ENCODE peak calls at places on chromosome 1, in five cellular contexts. O is IMR-90, P is K562, E is GM12878, I is HepG2. Z is an unnamed sample.

GRCh38 chr1:16978589-16979474 is 1.6 kb downstream of the MFAP2 start:
- DNase-seq in O (peak; percentile 86), P (no peak), E (no peak), I (no peak), Z (peak; percentile 96)

GRCh38 chr1:239616686-239617085 is 230.3 kb downstream of the CHRM3 start:
- DNase-seq in O (no peak), P (no peak), E (no peak), I (no peak), Z (no peak)

GRCh38 chr1:242639104-242639503 is 114.6 kb upstream of the PLD5 start:
- DNase-seq in O (no peak), P (no peak), E (no peak), I (no peak), Z (no peak)

GRCh38 chr1:62398377-62398776 is 38.5 kb upstream of the USP1 start:
- DNase-seq in O (peak; percentile 71), P (no peak), E (no peak), I (no peak), Z (no peak)

GRCh38 chr1:63982201-63982600 is 208.4 kb downstream of the ROR1 start:
- DNase-seq in O (no peak), P (no peak), E (no peak), I (no peak), Z (no peak)

GRCh38 chr1:160045653-160046052 is 13.9 kb upstream of the PIGM start:
- DNase-seq in O (no peak), P (no peak), E (no peak), I (peak; percentile 91), Z (no peak)

GRCh38 chr1:205582471-205583291 is 49.1 kb downstream of the ELK4 start:
- DNase-seq in O (no peak), P (no peak), E (no peak), I (no peak), Z (peak; percentile 78)

GRCh38 chr1:182485861-182486260 is 35.9 kb downstream of the RGSL1 start:
- DNase-seq in O (no peak), P (no peak), E (no peak), I (no peak), Z (no peak)

GRCh38 chr1:208129057-208129456 is 115.1 kb downstream of the PLXNA2 start:
- DNase-seq in O (no peak), P (no peak), E (no peak), I (no peak), Z (peak; percentile 51)

GRCh38 chr1:43039228-43040055 is 80.8 kb upstream of the SLC2A1 start:
- DNase-seq in O (no peak), P (no peak), E (no peak), I (peak; percentile 96), Z (no peak)

GRCh38 chr1:206826409-206826808 is 39.0 kb upstream of the IL20 start:
- DNase-seq in O (no peak), P (no peak), E (no peak), I (no peak), Z (no peak)

GRCh38 chr1:116494745-116495144 is 76.1 kb downstream of the CD58 start:
- DNase-seq in O (no peak), P (no peak), E (no peak), I (peak; percentile 58), Z (no peak)

GRCh38 chr1:218460367-218460766 is 115.2 kb downstream of the TGFB2 start:
- DNase-seq in O (peak; percentile 61), P (no peak), E (no peak), I (no peak), Z (peak; percentile 39)

GRCh38 chr1:5906966-5907365 is 85.3 kb downstream of the NPHP4 start:
- DNase-seq in O (no peak), P (no peak), E (no peak), I (no peak), Z (no peak)

GRCh38 chr1:223870617-223871574 is 25.1 kb upstream of the TP53BP2 start:
- DNase-seq in O (no peak), P (no peak), E (no peak), I (no peak), Z (no peak)

GRCh38 chr1:10152709-10153284 is 57.6 kb upstream of the KIF1B start:
- DNase-seq in O (peak; percentile 48), P (peak; percentile 49), E (no peak), I (no peak), Z (peak; percentile 63)

GRCh38 chr1:4054957-4055676 is 155.0 kb upstream of the C1orf174 start:
- DNase-seq in O (no peak), P (no peak), E (no peak), I (no peak), Z (peak; percentile 7)

GRCh38 chr1:58921342-58921741 is 137.5 kb upstream of the JUN start:
- DNase-seq in O (no peak), P (no peak), E (no peak), I (no peak), Z (no peak)

GRCh38 chr1:1038694-1039093 is 18.8 kb downstream of the AGRN start:
- DNase-seq in O (no peak), P (no peak), E (no peak), I (no peak), Z (no peak)

GRCh38 chr1:208238710-208239517 is 5.3 kb downstream of the PLXNA2 start:
- DNase-seq in O (peak; percentile 57), P (peak; percentile 72), E (no peak), I (no peak), Z (peak; percentile 74)

GRCh38 chr1:166432655-166433054 is 265.9 kb upstream of the FAM78B start:
- DNase-seq in O (no peak), P (no peak), E (no peak), I (no peak), Z (no peak)

GRCh38 chr1:21378705-21379494 is 61.0 kb upstream of the NBPF3 start:
- DNase-seq in O (no peak), P (no peak), E (no peak), I (no peak), Z (no peak)

GRCh38 chr1:186325239-186325638 is 49.8 kb downstream of the TPR start:
- DNase-seq in O (peak; percentile 29), P (peak; percentile 33), E (no peak), I (peak; percentile 4), Z (no peak)

GRCh38 chr1:27958513-27958912 is 1.3 kb upstream of the XKR8 start:
- DNase-seq in O (no peak), P (no peak), E (no peak), I (no peak), Z (no peak)

GRCh38 chr1:156920233-156921052 is at the start of gene LRRC71:
- DNase-seq in O (peak; percentile 64), P (peak; percentile 95), E (no peak), I (peak; percentile 59), Z (peak; percentile 75)

GRCh38 chr1:224880593-224881307 is 48.7 kb upstream of the DNAH14 start:
- DNase-seq in O (no peak), P (no peak), E (no peak), I (peak; percentile 13), Z (no peak)

GRCh38 chr1:85884372-85885035 is 176.3 kb upstream of the ZNHIT6 start:
- DNase-seq in O (peak; percentile 48), P (no peak), E (no peak), I (peak; percentile 14), Z (peak; percentile 16)

GRCh38 chr1:110787328-110788071 is 85.4 kb upstream of the CD53 start:
- DNase-seq in O (no peak), P (no peak), E (peak; percentile 76), I (no peak), Z (no peak)

DNA sequence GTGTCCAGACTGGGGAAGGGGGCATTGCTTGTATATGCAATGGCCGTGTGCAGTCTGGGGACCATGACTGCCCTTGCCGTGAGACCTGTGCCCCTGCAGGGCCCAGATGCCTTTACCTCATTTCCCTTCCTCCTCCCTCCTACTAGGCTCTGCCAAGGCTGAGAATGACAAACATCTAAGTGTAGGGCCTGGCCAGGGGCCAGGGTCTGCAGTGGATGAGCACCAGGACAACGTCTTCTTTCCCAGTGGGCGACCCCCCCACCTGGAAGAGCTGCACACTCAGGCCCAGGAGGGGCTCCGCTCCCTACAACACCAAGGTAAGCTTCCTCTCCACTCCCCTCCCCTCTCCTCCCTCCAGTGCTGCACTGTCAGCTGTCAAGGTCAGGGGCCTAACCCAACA is 49.5 kb downstream of the YARS1 start:
- DNase-seq in O (peak; percentile 31), P (no peak), E (no peak), I (no peak), Z (no peak)
- TF ChIP-seq MXI1 in O (no peak), P (no peak), E (no peak), I (no peak), Z (no peak)

GRCh38 chr1:11788549-11789053 is 17.2 kb downstream of the MTHFR start:
- DNase-seq in O (no peak), P (peak; percentile 7), E (no peak), I (no peak), Z (no peak)

GRCh38 chr1:11789126-11790067 is 16.4 kb downstream of the MTHFR start:
- DNase-seq in O (no peak), P (peak; percentile 8), E (no peak), I (no peak), Z (no peak)

GRCh38 chr1:11792106-11792505 is 13.7 kb downstream of the MTHFR start:
- DNase-seq in O (no peak), P (no peak), E (no peak), I (no peak), Z (no peak)

GRCh38 chr1:11790101-11790879 is 15.5 kb downstream of the MTHFR start:
- DNase-seq in O (no peak), P (no peak), E (no peak), I (no peak), Z (no peak)

GRCh38 chr1:11790880-11791715 is 14.7 kb downstream of the MTHFR start:
- DNase-seq in O (peak; percentile 95), P (peak; percentile 71), E (no peak), I (no peak), Z (no peak)
- TF ChIP-seq MXI1 in O (no peak), P (no peak), E (no peak), I (no peak), Z (no peak)

GRCh38 chr1:236002025-236002390 is 62.9 kb downstream of the NID1 start:
- DNase-seq in O (no peak), P (no peak), E (no peak), I (no peak), Z (no peak)
- TF ChIP-seq MXI1 in O (no peak), P (no peak), E (no peak), I (no peak), Z (no peak)

GRCh38 chr1:163195728-163196448 is 6.8 kb downstream of the RGS5 start:
- DNase-seq in O (peak; percentile 67), P (no peak), E (no peak), I (no peak), Z (no peak)
- TF ChIP-seq MXI1 in O (no peak), P (no peak), E (no peak), I (no peak), Z (no peak)

Z was measured in SK-N-SH.